ENCODE peak calls at places on chromosomes 5 and 9, in four cellular contexts. G, I, E and S are unnamed samples.

GRCh38 chr9:124423591-124423990 is 8.3 kb upstream of the PSMB7 start:
- DNase-seq in G (no peak), E (no peak), I (no peak), S (no peak)

GRCh38 chr9:121310571-121310970 is 42.6 kb downstream of the GSN start:
- DNase-seq in G (peak; percentile 15), I (no peak), E (no peak), S (no peak)

GRCh38 chr5:172168311-172168710 is 19.7 kb downstream of the STK10 start:
- DNase-seq in G (no peak), I (no peak), E (no peak), S (no peak)

GRCh38 chr5:926416-927171 is 33.9 kb downstream of the TRIP13 start:
- DNase-seq in I (no peak), G (no peak), E (peak; percentile 61), S (peak; percentile 56)

GRCh38 chr5:147509710-147510651 is at the start of gene DPYSL3:
- DNase-seq in I (peak; percentile 15), E (no peak), G (peak; percentile 82), S (no peak)

GRCh38 chr9:68507098-68507795 is 33.4 kb downstream of the TMEM252 start:
- DNase-seq in E (peak; percentile 18), I (peak; percentile 23), G (no peak), S (no peak)

GRCh38 chr5:170861295-170861854 is 443 bp upstream of the RANBP17 start:
- DNase-seq in G (peak; percentile 26), I (no peak), E (no peak), S (no peak)

GRCh38 chr5:145360936-145361335 is 474.2 kb downstream of the PRELID2 start:
- DNase-seq in E (no peak), I (no peak), G (no peak), S (no peak)

GRCh38 chr5:38165435-38165834 is 92.9 kb upstream of the EGFLAM start:
- DNase-seq in G (no peak), E (no peak), I (no peak), S (no peak)

GRCh38 chr5:64899838-64900237 is 131.1 kb downstream of the CWC27 start:
- DNase-seq in E (no peak), I (no peak), G (no peak), S (no peak)

GRCh38 chr5:53616939-53617549 is 56.6 kb downstream of the NDUFS4 start:
- DNase-seq in I (no peak), G (no peak), E (peak; percentile 35), S (no peak)

GRCh38 chr9:136552117-136552685 is 6.4 kb upstream of the NOTCH1 start:
- DNase-seq in G (no peak), E (peak; percentile 80), I (no peak), S (no peak)

GRCh38 chr9:76373173-76373771 is 21.0 kb downstream of the RFK start:
- DNase-seq in G (peak; percentile 65), I (no peak), E (no peak), S (no peak)

GRCh38 chr9:28105001-28105400 is 531.7 kb upstream of the C9orf72 start:
- DNase-seq in G (no peak), E (no peak), I (no peak), S (no peak)

GRCh38 chr9:129736334-129736733 is 16.5 kb downstream of the PTGES start:
- DNase-seq in I (no peak), G (no peak), E (no peak), S (no peak)

GRCh38 chr9:129735546-129735945 is 17.3 kb downstream of the PTGES start:
- DNase-seq in E (no peak), G (no peak), I (no peak), S (no peak)

GRCh38 chr9:129739432-129739831 is 13.4 kb downstream of the PTGES start:
- DNase-seq in G (no peak), I (no peak), E (no peak), S (no peak)

GRCh38 chr9:129740174-129740573 is 12.7 kb downstream of the PTGES start:
- DNase-seq in I (no peak), E (no peak), G (no peak), S (no peak)

GRCh38 chr9:129737479-129738269 is 15.2 kb downstream of the PTGES start:
- DNase-seq in E (peak; percentile 78), I (peak; percentile 51), G (peak; percentile 81), S (peak; percentile 86)
- TF ChIP-seq POLR2A in E (no peak), I (no peak), G (no peak), S (no peak)

DNA sequence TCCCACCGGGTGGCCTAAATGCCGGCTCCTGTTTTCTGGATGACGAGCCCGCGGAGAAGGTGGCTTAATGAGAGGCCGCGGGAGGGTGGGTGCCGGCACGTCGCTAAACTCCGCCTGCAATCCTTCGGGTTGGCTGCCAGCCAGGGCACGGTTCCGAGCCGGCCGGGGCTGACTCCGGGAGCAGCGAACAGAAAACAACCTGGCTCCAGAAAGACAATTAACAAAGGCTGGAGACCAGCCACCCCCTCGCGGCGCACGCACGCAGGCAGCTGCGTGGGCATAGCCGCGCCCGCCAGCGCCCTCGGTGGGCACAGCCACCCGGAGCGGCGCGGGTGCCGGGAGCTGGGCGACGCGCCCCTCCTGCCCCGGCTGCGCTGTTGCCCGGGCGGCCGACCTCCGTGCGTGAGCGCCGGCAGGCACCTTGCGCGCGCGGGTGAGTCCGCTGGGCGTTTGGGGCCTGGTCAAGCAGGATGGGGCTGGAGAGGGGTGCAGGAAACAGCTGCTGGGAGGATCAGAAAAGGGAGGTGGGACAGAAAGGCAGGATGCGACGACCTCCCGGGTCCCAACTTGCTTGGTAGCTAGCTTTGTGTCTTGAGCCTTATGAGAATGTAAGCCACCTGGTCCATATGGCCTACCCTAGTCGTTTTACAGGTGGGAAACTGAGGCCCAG is at the start of gene ARHGEF37:
- DNase-seq in E (no peak), G (peak; percentile 94), I (peak; percentile 33), S (no peak)
- TF ChIP-seq POLR2A in E (no peak), G (peak; percentile 77), I (no peak), S (no peak)

GRCh38 chr5:160421625-160422258 is at the start of gene PTTG1:
- DNase-seq in I (peak; percentile 93), G (peak; percentile 96), E (peak; percentile 98), S (peak; percentile 66)
- TF ChIP-seq POLR2A in I (peak; percentile 88), G (peak; percentile 37), E (peak; percentile 87), S (peak; percentile 79)

GRCh38 chr5:134148316-134148715 is 28.4 kb downstream of the SKP1 start:
- DNase-seq in E (no peak), G (no peak), I (no peak), S (no peak)
- TF ChIP-seq POLR2A in E (no peak), G (no peak), I (no peak), S (no peak)

DNA sequence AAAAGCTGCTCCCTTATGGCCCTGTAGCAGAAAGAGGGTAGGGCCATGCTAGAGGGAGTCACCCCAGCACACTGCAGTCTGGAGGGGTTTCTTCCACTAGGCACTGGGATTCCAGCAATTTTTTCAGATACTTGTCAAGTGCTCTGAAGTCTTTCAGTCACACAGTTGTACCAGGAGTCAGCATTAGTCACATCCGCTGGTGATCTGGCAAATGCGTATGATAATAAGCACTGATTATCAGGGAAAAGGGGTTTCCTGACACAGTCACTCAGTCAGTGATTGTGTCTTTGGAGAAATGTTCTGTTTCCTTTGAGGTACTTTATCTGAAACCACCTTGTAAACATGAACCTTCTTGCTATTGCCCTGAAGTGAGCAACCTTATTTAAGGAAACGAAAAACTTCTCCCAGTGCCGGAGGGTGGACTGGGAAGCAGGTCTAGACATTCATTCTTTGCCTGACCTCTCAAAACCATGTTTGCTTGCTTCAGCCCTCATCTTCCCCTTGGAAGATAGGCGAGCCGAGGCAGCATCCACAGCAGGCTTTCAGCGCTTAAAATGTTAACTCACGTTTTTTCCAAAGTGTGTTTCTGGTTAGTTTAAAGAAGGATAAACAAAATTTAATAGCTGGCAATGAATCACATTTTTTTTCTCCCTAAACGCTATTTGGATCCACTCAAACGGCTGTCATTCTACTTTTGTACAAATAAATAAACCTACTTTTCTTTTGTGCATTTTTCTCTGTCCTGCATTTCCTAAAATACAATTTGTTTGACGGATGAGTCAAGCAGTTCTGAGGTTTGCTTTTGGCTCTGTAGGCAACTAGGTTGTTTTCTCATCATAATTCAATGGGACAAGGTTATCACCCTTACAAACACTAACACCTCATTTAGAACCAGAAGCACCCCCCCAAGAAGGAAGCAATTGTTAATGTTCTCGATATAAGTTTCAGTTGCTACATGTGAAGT is 77.7 kb downstream of the FOXD1 start:
- DNase-seq in I (peak; percentile 94), E (no peak), G (no peak), S (no peak)
- TF ChIP-seq POLR2A in I (no peak), E (no peak), G (no peak), S (no peak)

GRCh38 chr5:6633469-6634326 is 458 bp downstream of the SRD5A1 start:
- DNase-seq in E (peak; percentile 39), G (peak; percentile 40), I (no peak), S (no peak)
- TF ChIP-seq POLR2A in E (peak; percentile 5), G (no peak), I (no peak), S (no peak)

GRCh38 chr9:127446720-127447415 is 4.3 kb downstream of the RPL12 start:
- DNase-seq in G (no peak), E (peak; percentile 46), I (no peak), S (no peak)
- TF ChIP-seq POLR2A in G (no peak), E (no peak), I (no peak), S (peak; percentile 42)

GRCh38 chr9:135500525-135501260 is at the start of gene MRPS2:
- DNase-seq in E (peak; percentile 89), G (peak; percentile 91), I (peak; percentile 61), S (peak; percentile 97)
- TF ChIP-seq POLR2A in E (peak; percentile 63), G (peak; percentile 33), I (peak; percentile 29), S (peak; percentile 82)

DNA sequence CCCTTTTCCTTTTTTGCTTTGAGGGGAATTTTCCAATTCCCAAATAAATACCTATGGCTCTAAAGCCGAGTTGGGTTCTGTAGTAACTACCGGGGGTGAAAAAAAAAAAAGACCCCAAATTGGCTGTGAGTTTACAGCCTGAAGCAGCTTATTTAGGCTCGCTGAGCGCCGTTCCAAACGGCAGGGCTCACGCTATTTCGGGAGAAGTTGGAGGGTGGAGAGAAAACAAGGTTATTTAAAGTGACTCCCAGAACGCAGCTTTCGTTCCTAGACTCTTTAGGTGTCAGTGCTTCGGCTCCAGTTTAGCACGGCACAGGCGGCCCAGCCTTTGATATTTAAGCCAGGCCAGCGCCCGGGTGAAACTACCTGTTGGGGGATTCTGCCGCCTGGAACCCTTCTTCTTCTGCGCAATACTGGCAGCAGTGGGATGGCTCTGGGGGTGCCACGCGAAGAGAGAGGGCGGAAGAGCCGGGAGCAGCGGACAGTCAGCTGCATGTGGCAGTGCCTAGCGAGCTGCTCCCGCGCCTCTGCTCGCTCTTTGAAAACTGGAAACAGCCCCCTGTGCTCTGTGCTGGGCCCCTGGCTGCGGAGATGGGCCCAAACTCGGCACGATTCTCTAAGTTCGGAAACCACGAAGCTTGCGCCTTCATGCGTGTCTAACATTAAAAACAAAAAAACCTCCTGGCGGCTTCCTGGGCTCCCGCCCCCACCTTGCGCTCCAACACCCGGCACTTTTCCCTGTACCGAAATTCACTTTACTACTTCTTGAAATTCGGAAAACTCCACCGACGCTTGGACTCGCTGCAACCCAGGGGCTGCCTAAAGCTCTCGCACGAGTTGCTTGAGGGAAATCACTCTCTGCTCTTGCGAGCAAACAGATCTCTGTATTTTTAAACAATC is 34.5 kb upstream of the NFIB start:
- DNase-seq in G (no peak), I (no peak), E (no peak), S (no peak)
- TF ChIP-seq POLR2A in G (no peak), I (no peak), E (no peak), S (no peak)